ENCODE peak calls at places on chromosomes 1 and 21, in five cellular contexts. K is CD8-positive, alpha-beta memory T cell; A is T-cell; S is HFF-Myc; P is mucosa of gallbladder. U is an unnamed sample.

GRCh38 chr1:65235867-65236805 is 73.2 kb upstream of the DNAJC6 start:
- DNase-seq in K (no peak), P (no peak), A (no peak), S (no peak), U (peak)

GRCh38 chr21:31484219-31484618 is 140.2 kb upstream of the TIAM1 start:
- DNase-seq in P (no peak), S (no peak), K (no peak), A (no peak), U (no peak)

GRCh38 chr1:204417231-204417997 is 5.8 kb upstream of the PPP1R15B start:
- DNase-seq in A (no peak), K (no peak), S (no peak), P (peak), U (peak)

GRCh38 chr1:164256456-164256855 is 302.5 kb upstream of the PBX1 start:
- DNase-seq in A (no peak), P (no peak), S (no peak), K (no peak), U (no peak)

GRCh38 chr1:101137144-101138126 is 99.4 kb upstream of the S1PR1 start:
- DNase-seq in S (no peak), P (no peak), A (no peak), K (no peak), U (no peak)

GRCh38 chr1:15407579-15407978 is 2.1 kb upstream of the EFHD2 start:
- DNase-seq in K (no peak), P (no peak), S (no peak), A (no peak), U (no peak)

GRCh38 chr1:110176299-110176956 is 26.1 kb downstream of the SLC6A17 start:
- DNase-seq in P (peak), S (no peak), A (no peak), K (no peak), U (no peak)

GRCh38 chr21:23384679-23385078 is 2222.6 kb downstream of the MRPL39 start:
- DNase-seq in S (no peak), A (no peak), P (no peak), K (no peak), U (no peak)

GRCh38 chr1:99639408-99639807 is 6.5 kb upstream of the PALMD start:
- DNase-seq in S (no peak), P (no peak), K (no peak), A (no peak), U (no peak)

GRCh38 chr1:207861442-207862177 is 49.3 kb downstream of the CD34 start:
- DNase-seq in S (no peak), P (no peak), A (peak), K (no peak), U (no peak)

GRCh38 chr1:222629921-222630535 is 12.1 kb downstream of the MIA3 start:
- DNase-seq in S (no peak), A (no peak), K (no peak), P (no peak), U (no peak)

GRCh38 chr21:41684381-41685245 is 82.2 kb downstream of the RIPK4 start:
- DNase-seq in A (no peak), K (no peak), P (peak), S (no peak), U (no peak)

GRCh38 chr1:84089470-84090261 is 54.4 kb upstream of the PRKACB start:
- DNase-seq in K (no peak), A (no peak), S (no peak), P (no peak), U (peak)

GRCh38 chr1:207579436-207579799 is 65.5 kb upstream of the CR1L start:
- DNase-seq in S (peak), A (peak), P (peak), K (peak), U (peak)

GRCh38 chr1:178644308-178645120 is 80.5 kb upstream of the RALGPS2 start:
- DNase-seq in K (no peak), S (no peak), A (no peak), P (peak), U (no peak)

GRCh38 chr1:169064103-169064502 is 42.4 kb upstream of the ATP1B1 start:
- DNase-seq in K (no peak), A (no peak), S (no peak), P (no peak), U (no peak)

GRCh38 chr1:223161321-223161720 is 18.3 kb upstream of the TLR5 start:
- DNase-seq in K (no peak), A (no peak), P (no peak), S (no peak), U (no peak)

GRCh38 chr1:36737767-36738166 is 255.1 kb upstream of the CSF3R start:
- DNase-seq in P (no peak), S (no peak), A (no peak), K (no peak), U (no peak)

GRCh38 chr1:3068400-3069361 is at the start of gene PRDM16:
- DNase-seq in K (no peak), S (no peak), A (no peak), P (peak), U (peak)

GRCh38 chr1:87760100-87760499 is 431.4 kb downstream of the LMO4 start:
- DNase-seq in S (no peak), P (no peak), A (no peak), K (no peak), U (no peak)

GRCh38 chr1:239170828-239171227 is 215.5 kb upstream of the CHRM3 start:
- DNase-seq in A (no peak), S (no peak), K (no peak), P (no peak), U (no peak)

GRCh38 chr21:45942755-45943629 is 38.6 kb upstream of the COL6A1 start:
- DNase-seq in P (no peak), A (no peak), S (no peak), K (no peak), U (no peak)

GRCh38 chr1:64536836-64537490 is 67.0 kb downstream of the CACHD1 start:
- DNase-seq in A (no peak), S (no peak), K (no peak), P (no peak), U (no peak)

GRCh38 chr1:231803353-231803752 is 176.8 kb downstream of the DISC1 start:
- DNase-seq in P (peak), S (no peak), K (no peak), A (no peak), U (no peak)